ENCODE peak calls at places on chromosomes 16 and 17, in six cellular contexts. O is PC-3; E is kidney tubule cell; K is stimulated activated CD4-positive, alpha-beta T cell treated with anti-CD3 and anti-CD28 coated beads, Interleukin-2, amount 100 ng/mL, for 24 hours; L is A549; A is HCEC 1CT. N is an unnamed sample.

GRCh38 chr16:22123146-22123545 is 30.8 kb downstream of the VWA3A start:
- DNase-seq in O (no peak), E (no peak), K (no peak), L (peak), A (peak), N (peak)

GRCh38 chr17:32863559-32863958 is 13.4 kb downstream of the MYO1D start:
- DNase-seq in O (no peak), E (no peak), K (no peak), L (no peak), A (no peak), N (no peak)

GRCh38 chr17:39011907-39012468 is 44.8 kb upstream of the FBXO47 start:
- DNase-seq in O (no peak), E (no peak), K (no peak), L (peak), A (no peak), N (no peak)

GRCh38 chr16:19113577-19114358 is at the start of gene ITPRIPL2:
- DNase-seq in O (peak), E (peak), K (peak), L (peak), A (peak), N (peak)

GRCh38 chr17:13885550-13885949 is 183.8 kb upstream of the COX10 start:
- DNase-seq in O (no peak), E (no peak), K (no peak), L (no peak), A (no peak), N (no peak)

GRCh38 chr16:66603537-66604375 is 748 bp upstream of the CMTM3 start:
- DNase-seq in O (no peak), E (peak), K (peak), L (peak), A (peak), N (peak)

GRCh38 chr17:76198702-76199101 is 41.6 kb downstream of the RNF157 start:
- DNase-seq in O (no peak), E (no peak), K (no peak), L (no peak), A (no peak), N (no peak)

GRCh38 chr17:2940352-2940751 is 123.1 kb downstream of the OR1D5 start:
- DNase-seq in O (no peak), E (no peak), K (no peak), L (no peak), A (no peak), N (no peak)

GRCh38 chr16:87966685-87967185 is 15.5 kb downstream of the BANP start:
- DNase-seq in O (no peak), E (peak), K (no peak), L (no peak), A (no peak), N (peak)

GRCh38 chr16:85436636-85437160 is 176.4 kb upstream of the GSE1 start:
- DNase-seq in O (no peak), E (no peak), K (no peak), L (no peak), A (no peak), N (no peak)

GRCh38 chr16:80569440-80570105 is 28.8 kb downstream of the DYNLRB2 start:
- DNase-seq in O (peak), E (peak), K (peak), L (no peak), A (no peak), N (no peak)

GRCh38 chr17:75301502-75302206 is 12.4 kb upstream of the SLC25A19 start:
- DNase-seq in O (no peak), E (no peak), K (no peak), L (no peak), A (no peak), N (no peak)

GRCh38 chr17:79141578-79142338 is 67.1 kb downstream of the ENGASE start:
- DNase-seq in O (no peak), E (no peak), K (no peak), L (no peak), A (no peak), N (no peak)

GRCh38 chr16:86508947-86509758 is 1.2 kb upstream of the FOXF1 start:
- DNase-seq in O (peak), E (peak), K (peak), L (no peak), A (peak), N (peak)

GRCh38 chr17:56038136-56038535 is 115.1 kb upstream of the ANKFN1 start:
- DNase-seq in O (no peak), E (no peak), K (no peak), L (no peak), A (no peak), N (no peak)

GRCh38 chr16:5820472-5820871 is 722.9 kb upstream of the EEF2KMT start:
- DNase-seq in O (no peak), E (peak), K (no peak), L (no peak), A (no peak), N (no peak)

GRCh38 chr16:75486666-75487313 is 8.5 kb downstream of the CHST6 start:
- DNase-seq in O (no peak), E (no peak), K (no peak), L (no peak), A (no peak), N (no peak)

GRCh38 chr17:77032929-77033328 is 107.8 kb upstream of the SEC14L1 start:
- DNase-seq in O (no peak), E (no peak), K (no peak), L (no peak), A (no peak), N (no peak)

GRCh38 chr17:36823850-36824677 is 113.2 kb upstream of the LHX1 start:
- DNase-seq in O (no peak), E (no peak), K (no peak), L (no peak), A (no peak), N (no peak)

GRCh38 chr17:62921837-62922236 is 44.2 kb upstream of the TANC2 start:
- DNase-seq in O (no peak), E (no peak), K (no peak), L (no peak), A (no peak), N (no peak)

GRCh38 chr16:72986011-72986410 is 61.9 kb downstream of the ZFHX3 start:
- DNase-seq in O (no peak), E (no peak), K (no peak), L (no peak), A (no peak), N (no peak)

GRCh38 chr17:81648013-81648706 is 8.2 kb downstream of the PDE6G start:
- DNase-seq in O (no peak), E (no peak), K (no peak), L (no peak), A (no peak), N (no peak)

GRCh38 chr16:1108299-1109252 is 12.5 kb upstream of the C1QTNF8 start:
- DNase-seq in O (peak), E (peak), K (no peak), L (no peak), A (no peak), N (no peak)

GRCh38 chr17:1724351-1724868 is at the start of gene WDR81:
- DNase-seq in O (peak), E (peak), K (peak), L (peak), A (peak), N (peak)

GRCh38 chr16:28304214-28304613 is 11.9 kb downstream of the SBK1 start:
- DNase-seq in O (peak), E (peak), K (peak), L (no peak), A (no peak), N (no peak)

GRCh38 chr16:566475-567361 is at the start of gene NHLRC4:
- DNase-seq in O (no peak), E (peak), K (peak), L (no peak), A (peak), N (peak)

GRCh38 chr16:53261276-53261675 is 173.0 kb upstream of the RBL2 start:
- DNase-seq in O (no peak), E (no peak), K (no peak), L (no peak), A (no peak), N (no peak)

GRCh38 chr16:51851111-51851510 is 695.8 kb downstream of the TOX3 start:
- DNase-seq in O (no peak), E (peak), K (no peak), L (no peak), A (no peak), N (no peak)

GRCh38 chr17:42795465-42795864 is 3.0 kb downstream of the COA3 start:
- DNase-seq in O (no peak), E (peak), K (no peak), L (no peak), A (no peak), N (no peak)

GRCh38 chr17:17590141-17590735 is 1.3 kb downstream of the PEMT start:
- DNase-seq in O (no peak), E (no peak), K (no peak), L (no peak), A (no peak), N (no peak)

GRCh38 chr16:68744744-68745280 is 7.7 kb downstream of the CDH1 start:
- DNase-seq in O (peak), E (peak), K (no peak), L (peak), A (no peak), N (peak)

GRCh38 chr17:5065227-5065744 is 13.0 kb upstream of the ZFP3 start:
- DNase-seq in O (no peak), E (no peak), K (no peak), L (no peak), A (no peak), N (no peak)

GRCh38 chr17:51017270-51017669 is 103.4 kb downstream of the SPAG9 start:
- DNase-seq in O (no peak), E (no peak), K (no peak), L (no peak), A (no peak), N (no peak)

GRCh38 chr17:78996781-78997201 is 12.8 kb downstream of the CANT1 start:
- DNase-seq in O (no peak), E (no peak), K (no peak), L (no peak), A (no peak), N (no peak)

N was measured in HT-29.